ENCODE peak calls at places on chromosome 9, in ten cellular contexts. Y is frontal cortex; K is GM23338; Z is stimulated activated CD4-positive, alpha-beta T cell treated with anti-CD3 and anti-CD28 coated beads, Interleukin-1b, Interleukin-23, amount 100 ng/mL, for 1 hour; W is HFFc6; O is Kasumi-1; X is left ventricle myocardium inferior; N is ELR; U is T-helper 9 cell; R is HFF-Myc. H is an unnamed sample.

GRCh38 chr9:20508242-20508641 is 114.1 kb downstream of the MLLT3 start:
- DNase-seq in N (peak; percentile 28), R (no peak), W (peak; percentile 38), K (no peak), Z (no peak), X (no peak), Y (no peak), O (no peak), U (no peak), H (no peak)

GRCh38 chr9:78985084-78985738 is 586.6 kb upstream of the TLE4 start:
- DNase-seq in X (no peak), U (no peak), Y (no peak), W (peak; percentile 65), K (no peak), O (no peak), Z (no peak), N (peak; percentile 68), R (no peak), H (no peak)

GRCh38 chr9:128636024-128636390 is 20.6 kb downstream of the DYNC2I2 start:
- DNase-seq in U (no peak), X (peak; percentile 77), K (peak; percentile 80), Y (no peak), W (no peak), Z (no peak), R (no peak), N (peak; percentile 62), O (no peak), H (no peak)

GRCh38 chr9:134055981-134056461 is 11.8 kb downstream of the BRD3 start:
- DNase-seq in W (peak; percentile 53), R (no peak), N (peak; percentile 48), K (no peak), X (peak; percentile 77), U (no peak), O (no peak), Y (peak; percentile 78), Z (no peak), H (no peak)

GRCh38 chr9:89522979-89523305 is 25.0 kb upstream of the SEMA4D start:
- DNase-seq in Z (no peak), R (no peak), K (no peak), Y (no peak), X (no peak), N (no peak), W (no peak), U (no peak), O (no peak), H (no peak)

GRCh38 chr9:74336161-74336560 is 161.0 kb upstream of the RORB start:
- DNase-seq in R (no peak), Z (no peak), Y (no peak), U (no peak), O (no peak), K (no peak), W (no peak), X (no peak), N (no peak), H (no peak)

GRCh38 chr9:74044844-74045243 is 452.3 kb upstream of the RORB start:
- DNase-seq in R (no peak), X (no peak), W (no peak), U (no peak), O (no peak), Z (no peak), K (no peak), Y (no peak), N (no peak), H (no peak)

GRCh38 chr9:16509946-16510504 is 360.4 kb downstream of the BNC2 start:
- DNase-seq in W (peak; percentile 41), X (no peak), Y (no peak), O (no peak), U (no peak), Z (no peak), N (peak; percentile 74), R (no peak), K (no peak), H (no peak)

GRCh38 chr9:28082671-28083070 is 509.4 kb upstream of the C9orf72 start:
- DNase-seq in N (no peak), U (no peak), O (no peak), Z (no peak), Y (no peak), R (no peak), K (no peak), W (no peak), X (no peak), H (no peak)

GRCh38 chr9:26346942-26347477 is 545.6 kb downstream of the CAAP1 start:
- DNase-seq in U (no peak), Z (no peak), X (no peak), R (no peak), Y (no peak), K (no peak), W (no peak), N (no peak), O (no peak), H (no peak)

GRCh38 chr9:20619492-20619860 is 2.8 kb downstream of the MLLT3 start:
- DNase-seq in K (no peak), O (no peak), R (no peak), Y (no peak), N (no peak), U (no peak), Z (no peak), X (no peak), W (no peak), H (no peak)